ENCODE peak calls at places on chromosomes 13 and 19, in six cellular contexts. Q is HuH-7.5; E is CD8-positive, alpha-beta T cell; Y is HEK293T; O is stimulated activated CD8-positive, alpha-beta memory T cell treated with anti-CD3 and anti-CD28 coated beads, Interleukin-4, amount 100 ng/mL, for 48 hours; U is thoracic aorta. Z is an unnamed sample.

GRCh38 chr13:99320693-99321481 is 13.7 kb upstream of the GPR183 start:
- DNase-seq in Q (no peak), E (no peak), Y (no peak), O (no peak), U (no peak), Z (no peak)

GRCh38 chr13:51282322-51282721 is 57.2 kb upstream of the SERPINE3 start:
- DNase-seq in Q (no peak), E (no peak), Y (no peak), O (no peak), U (no peak), Z (no peak)

GRCh38 chr19:47106819-47107200 is 6.8 kb downstream of the ZC3H4 start:
- DNase-seq in Q (no peak), E (no peak), Y (no peak), O (no peak), U (no peak), Z (no peak)

GRCh38 chr13:82062772-82063171 is 1721.8 kb upstream of the SPRY2 start:
- DNase-seq in Q (no peak), E (no peak), Y (no peak), O (no peak), U (no peak), Z (no peak)

GRCh38 chr13:32026619-32027018 is 5.0 kb upstream of the FRY start:
- DNase-seq in Q (no peak), E (no peak), Y (no peak), O (no peak), U (no peak), Z (no peak)

GRCh38 chr13:42899266-42899665 is 92.8 kb downstream of the EPSTI1 start:
- DNase-seq in Q (no peak), E (no peak), Y (no peak), O (no peak), U (no peak), Z (no peak)

GRCh38 chr19:28445826-28446225 is 767.1 kb downstream of the UQCRFS1 start:
- DNase-seq in Q (no peak), E (no peak), Y (no peak), O (no peak), U (no peak), Z (no peak)

GRCh38 chr19:15299568-15300409 is 32.5 kb downstream of the BRD4 start:
- DNase-seq in Q (no peak), E (no peak), Y (no peak), O (no peak), U (no peak), Z (no peak)

GRCh38 chr19:36245210-36246005 is 30.5 kb downstream of the ZNF146 start:
- DNase-seq in Q (no peak), E (no peak), Y (no peak), O (no peak), U (no peak), Z (no peak)

GRCh38 chr13:91058066-91058465 is 289.4 kb upstream of the MIR17HG start:
- DNase-seq in Q (no peak), E (no peak), Y (no peak), O (no peak), U (no peak), Z (no peak)

GRCh38 chr19:13060964-13061927 is 41.4 kb downstream of the LYL1 start:
- DNase-seq in Q (peak), E (peak), Y (peak), O (peak), U (no peak), Z (peak)

GRCh38 chr13:63026285-63026797 is 1610.7 kb upstream of the PCDH20 start:
- DNase-seq in Q (no peak), E (no peak), Y (no peak), O (no peak), U (no peak), Z (no peak)

Z was measured in lower leg skin.